ENCODE peak calls at places on chromosomes 6 and 20, in eight cellular contexts. O, D, P, I, R, U, G and L are unnamed samples.

GRCh38 chr20:49312661-49313060 is 34.8 kb upstream of the ZNFX1 start:
- DNase-seq in I (no peak), U (no peak), G (no peak), O (no peak), D (no peak), R (no peak), P (no peak), L (no peak)

GRCh38 chr6:109406196-109406595 is 23.9 kb upstream of the CD164 start:
- DNase-seq in G (no peak), P (peak; percentile 85), D (peak; percentile 72), R (no peak), I (no peak), U (no peak), O (no peak), L (no peak)

GRCh38 chr20:45783656-45784294 is 7.9 kb downstream of the WFDC3 start:
- DNase-seq in D (peak; percentile 29), O (peak; percentile 74), I (no peak), U (peak; percentile 56), R (peak; percentile 77), G (no peak), P (peak; percentile 29), L (no peak)

GRCh38 chr6:125722886-125723285 is 26.5 kb upstream of the HEY2 start:
- DNase-seq in U (no peak), I (no peak), D (no peak), P (no peak), O (no peak), G (no peak), R (no peak), L (no peak)

GRCh38 chr6:71280701-71281100 is 7.9 kb upstream of the OGFRL1 start:
- DNase-seq in R (no peak), U (no peak), P (no peak), D (no peak), I (no peak), O (no peak), G (no peak), L (no peak)

GRCh38 chr6:8029243-8029870 is 34.8 kb downstream of the BLOC1S5 start:
- DNase-seq in D (no peak), P (peak; percentile 32), O (no peak), R (no peak), U (no peak), I (no peak), G (no peak), L (no peak)

GRCh38 chr20:41177636-41178035 is 40.3 kb downstream of the PLCG1 start:
- DNase-seq in G (peak; percentile 87), U (no peak), O (no peak), R (no peak), D (peak; percentile 86), P (peak; percentile 92), I (no peak), L (peak; percentile 65)

GRCh38 chr20:60913298-60913697 is 338.8 kb upstream of the CDH4 start:
- DNase-seq in O (no peak), I (no peak), U (no peak), G (no peak), D (no peak), P (no peak), R (no peak), L (no peak)

GRCh38 chr6:42316981-42317380 is 99.3 kb upstream of the MRPS10 start:
- DNase-seq in O (no peak), I (no peak), P (no peak), D (no peak), R (no peak), U (no peak), G (no peak), L (peak; percentile 19)

GRCh38 chr6:162198925-162199324 is 528.6 kb downstream of the PRKN start:
- DNase-seq in P (no peak), D (no peak), U (no peak), O (no peak), I (no peak), G (no peak), R (no peak), L (no peak)
- TF ChIP-seq CTCF in P (no peak), D (no peak), U (no peak), O (no peak), I (no peak), G (no peak), R (no peak), L (peak; percentile 7)

DNA sequence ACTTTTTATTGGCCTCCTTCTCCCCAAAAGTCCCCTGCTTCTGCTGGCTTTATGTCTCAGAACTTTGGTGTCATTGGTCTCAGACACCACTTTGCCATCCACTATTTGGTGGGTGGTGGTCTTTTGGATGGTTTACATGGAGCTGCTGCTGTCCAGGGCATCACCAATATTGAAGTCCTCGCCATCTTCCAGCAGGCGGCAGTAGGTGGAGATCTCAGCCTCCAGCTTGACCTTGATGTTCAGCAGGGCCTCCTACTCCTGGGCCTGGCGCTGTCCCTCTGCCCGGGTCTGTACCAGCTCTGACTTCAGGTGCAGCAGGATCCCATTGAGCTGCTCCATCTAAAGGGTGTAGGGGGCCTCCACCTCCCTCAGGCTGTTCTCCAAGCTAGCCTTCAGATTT is 148.4 kb upstream of the FOXA2 start:
- DNase-seq in P (no peak), U (no peak), G (no peak), I (no peak), O (no peak), R (no peak), D (no peak), L (no peak)
- TF ChIP-seq CTCF in P (no peak), U (no peak), G (no peak), I (no peak), O (no peak), R (no peak), D (peak; percentile 14), L (no peak)

DNA sequence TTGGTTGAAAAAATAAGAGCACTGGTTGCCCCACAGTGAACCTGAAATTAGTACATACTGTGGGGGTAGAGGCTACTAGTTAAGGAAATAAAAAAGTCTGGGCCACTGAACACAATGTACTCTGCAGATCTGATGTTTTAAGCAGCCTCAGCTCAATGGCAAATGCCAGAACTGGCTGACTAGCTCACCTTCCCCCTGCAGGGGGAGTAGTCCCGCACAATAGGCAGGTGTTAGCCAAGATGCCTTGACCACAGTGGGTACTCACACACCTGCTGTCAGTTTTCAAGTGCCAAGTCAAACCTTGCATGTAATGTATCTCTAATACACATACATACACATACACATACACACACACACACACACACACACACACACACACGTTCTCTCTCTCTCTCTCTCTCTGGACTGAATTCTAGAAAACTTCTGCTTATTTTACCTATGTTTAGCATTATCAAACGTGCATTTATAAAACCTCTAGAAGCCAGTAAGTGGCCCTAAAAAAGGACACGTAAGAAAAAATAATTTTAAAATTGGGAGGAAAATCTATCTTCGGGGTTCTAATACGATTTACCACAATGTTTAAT is 36.1 kb downstream of the GMDS start:
- DNase-seq in R (no peak), O (peak; percentile 81), G (no peak), P (peak; percentile 39), U (no peak), D (peak; percentile 69), I (no peak), L (no peak)
- TF ChIP-seq CTCF in R (no peak), O (peak; percentile 41), G (peak; percentile 50), P (peak; percentile 58), U (peak; percentile 13), D (peak; percentile 90), I (no peak), L (peak; percentile 71)

GRCh38 chr6:33492093-33492492 is 37.7 kb downstream of the ZBTB9 start:
- DNase-seq in O (no peak), D (no peak), G (no peak), P (no peak), U (no peak), I (no peak), R (no peak), L (no peak)
- TF ChIP-seq CTCF in O (no peak), D (no peak), G (no peak), P (no peak), U (no peak), I (no peak), R (no peak), L (no peak)

GRCh38 chr6:37306624-37307222 is 47.1 kb upstream of the RNF8 start:
- DNase-seq in G (no peak), I (no peak), P (no peak), U (no peak), D (no peak), R (no peak), O (no peak), L (no peak)
- TF ChIP-seq CTCF in G (no peak), I (no peak), P (no peak), U (no peak), D (no peak), R (no peak), O (no peak), L (no peak)

DNA sequence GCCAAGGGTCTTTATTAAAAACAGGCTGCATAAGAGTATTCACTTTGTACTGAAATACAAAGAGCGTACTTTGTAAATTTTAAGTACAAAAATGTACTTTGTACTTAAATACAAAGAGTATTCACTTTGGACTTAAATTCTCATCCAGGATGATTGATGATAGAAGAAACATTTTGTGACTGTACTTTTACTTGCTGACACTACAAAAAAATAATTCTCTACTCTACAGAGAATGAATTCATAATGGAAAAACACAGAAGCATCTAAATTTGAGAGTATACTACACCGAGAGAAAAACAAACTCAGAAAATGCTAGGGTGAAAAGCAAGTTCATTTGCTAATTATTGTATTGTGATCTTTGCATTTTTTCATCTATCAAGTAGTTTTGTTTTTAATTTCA is 54.4 kb upstream of the STXBP5 start:
- DNase-seq in P (no peak), U (no peak), I (no peak), G (no peak), D (no peak), O (no peak), R (no peak), L (no peak)
- TF ChIP-seq CTCF in P (no peak), U (no peak), I (no peak), G (no peak), D (no peak), O (no peak), R (no peak), L (no peak)

GRCh38 chr6:149267513-149268043 is 49.9 kb upstream of the TAB2 start:
- DNase-seq in I (no peak), P (no peak), G (no peak), D (no peak), U (no peak), R (no peak), O (no peak), L (no peak)

GRCh38 chr6:149261364-149261763 is 56.1 kb upstream of the TAB2 start:
- DNase-seq in D (no peak), O (no peak), G (no peak), P (no peak), R (no peak), U (no peak), I (no peak), L (no peak)

GRCh38 chr6:149266659-149267058 is 50.9 kb upstream of the TAB2 start:
- DNase-seq in U (no peak), O (no peak), I (no peak), G (no peak), P (no peak), D (no peak), R (no peak), L (no peak)

GRCh38 chr6:149265945-149266344 is 51.6 kb upstream of the TAB2 start:
- DNase-seq in D (no peak), U (no peak), G (no peak), I (no peak), O (no peak), R (no peak), P (no peak), L (no peak)

GRCh38 chr6:149264629-149265028 is 52.9 kb upstream of the TAB2 start:
- DNase-seq in G (no peak), D (no peak), I (no peak), R (no peak), P (no peak), U (no peak), O (no peak), L (no peak)
- TF ChIP-seq CTCF in G (no peak), D (no peak), I (no peak), R (no peak), P (no peak), U (no peak), O (no peak), L (no peak)